ENCODE peak calls at places on chromosomes 1 and 21, in five cellular contexts. R, G, Z, X and Q are unnamed samples.

GRCh38 chr1:222632749-222633148 is 14.9 kb downstream of the MIA3 start:
- DNase-seq in G (no peak), R (no peak), X (no peak), Z (no peak), Q (no peak)

GRCh38 chr1:7905262-7905661 is 35.4 kb downstream of the TNFRSF9 start:
- DNase-seq in Z (no peak), R (no peak), X (no peak), G (no peak), Q (no peak)

GRCh38 chr21:34544032-34544496 is 32.1 kb upstream of the KCNE1 start:
- DNase-seq in Z (peak), X (peak), R (peak), G (peak), Q (peak)

GRCh38 chr1:24390924-24391782 is 22.4 kb downstream of the STPG1 start:
- DNase-seq in X (peak), G (peak), Z (peak), R (peak), Q (peak)

GRCh38 chr1:198641506-198641905 is 2.7 kb downstream of the PTPRC start:
- DNase-seq in X (peak), R (no peak), Z (no peak), G (no peak), Q (no peak)

GRCh38 chr1:173410133-173410793 is 66.9 kb upstream of the PRDX6 start:
- DNase-seq in R (no peak), Z (no peak), X (peak), G (no peak), Q (no peak)

GRCh38 chr1:245153645-245154428 is 948 bp upstream of the KIF26B start:
- DNase-seq in R (peak), G (no peak), X (peak), Z (peak), Q (peak)

GRCh38 chr1:6660415-6661049 is 35.9 kb downstream of the THAP3 start:
- DNase-seq in X (no peak), G (no peak), R (no peak), Z (no peak), Q (no peak)

GRCh38 chr1:236507022-236507700 is 16.6 kb upstream of the LGALS8 start:
- DNase-seq in R (no peak), X (no peak), Z (no peak), G (no peak), Q (no peak)

GRCh38 chr1:227399152-227399730 is 80.9 kb upstream of the CDC42BPA start:
- DNase-seq in G (no peak), Z (no peak), X (no peak), R (no peak), Q (no peak)

GRCh38 chr1:21669287-21670058 is at the start of gene RAP1GAP:
- DNase-seq in X (no peak), G (no peak), R (peak), Z (peak), Q (peak)

GRCh38 chr1:110196917-110197782 is 13.0 kb upstream of the KCNC4 start:
- DNase-seq in Z (peak), R (peak), G (peak), X (peak), Q (peak)

GRCh38 chr1:226571901-226572300 is 23.3 kb downstream of the STUM start:
- DNase-seq in Z (no peak), R (no peak), X (no peak), G (no peak), Q (no peak)

GRCh38 chr1:31219489-31219888 is 20.2 kb downstream of the NKAIN1 start:
- DNase-seq in R (no peak), G (no peak), Z (no peak), X (no peak), Q (no peak)

GRCh38 chr1:30968220-30968971 is 59.8 kb upstream of the SDC3 start:
- DNase-seq in G (no peak), R (no peak), Z (no peak), X (no peak), Q (no peak)

GRCh38 chr21:39537571-39537970 is 75.2 kb upstream of the B3GALT5 start:
- DNase-seq in X (no peak), G (no peak), Z (peak), R (no peak), Q (no peak)

GRCh38 chr21:17441370-17441769 is 71.5 kb upstream of the CXADR start:
- DNase-seq in X (peak), Z (peak), R (peak), G (no peak), Q (no peak)

GRCh38 chr1:31984419-31985347 is 29.0 kb upstream of the KHDRBS1 start:
- DNase-seq in G (no peak), R (no peak), Z (no peak), X (peak), Q (no peak)

GRCh38 chr1:7044471-7044805 is 259.2 kb downstream of the CAMTA1 start:
- DNase-seq in R (no peak), G (no peak), X (no peak), Z (peak), Q (no peak)

GRCh38 chr1:154784924-154785531 is 85.1 kb downstream of the KCNN3 start:
- DNase-seq in X (no peak), G (no peak), Z (peak), R (no peak), Q (no peak)

GRCh38 chr1:8661185-8662110 is 156.0 kb downstream of the RERE start:
- DNase-seq in G (no peak), Z (peak), X (peak), R (peak), Q (no peak)

GRCh38 chr1:151947140-151947539 is 37.8 kb upstream of the THEM4 start:
- DNase-seq in X (peak), Z (no peak), G (no peak), R (no peak), Q (no peak)

GRCh38 chr21:43866659-43867331 is 1.8 kb downstream of the AGPAT3 start:
- DNase-seq in Z (no peak), X (peak), R (peak), G (no peak), Q (no peak)
- TF ChIP-seq EZH2phosphoT487 in Z (no peak), X (no peak), R (no peak), G (no peak), Q (no peak)

GRCh38 chr1:220458936-220459335 is 69.0 kb upstream of the MARK1 start:
- DNase-seq in G (no peak), R (no peak), X (no peak), Z (no peak), Q (no peak)
- TF ChIP-seq CTCF in G (no peak), R (no peak), X (no peak), Z (no peak), Q (no peak)

DNA sequence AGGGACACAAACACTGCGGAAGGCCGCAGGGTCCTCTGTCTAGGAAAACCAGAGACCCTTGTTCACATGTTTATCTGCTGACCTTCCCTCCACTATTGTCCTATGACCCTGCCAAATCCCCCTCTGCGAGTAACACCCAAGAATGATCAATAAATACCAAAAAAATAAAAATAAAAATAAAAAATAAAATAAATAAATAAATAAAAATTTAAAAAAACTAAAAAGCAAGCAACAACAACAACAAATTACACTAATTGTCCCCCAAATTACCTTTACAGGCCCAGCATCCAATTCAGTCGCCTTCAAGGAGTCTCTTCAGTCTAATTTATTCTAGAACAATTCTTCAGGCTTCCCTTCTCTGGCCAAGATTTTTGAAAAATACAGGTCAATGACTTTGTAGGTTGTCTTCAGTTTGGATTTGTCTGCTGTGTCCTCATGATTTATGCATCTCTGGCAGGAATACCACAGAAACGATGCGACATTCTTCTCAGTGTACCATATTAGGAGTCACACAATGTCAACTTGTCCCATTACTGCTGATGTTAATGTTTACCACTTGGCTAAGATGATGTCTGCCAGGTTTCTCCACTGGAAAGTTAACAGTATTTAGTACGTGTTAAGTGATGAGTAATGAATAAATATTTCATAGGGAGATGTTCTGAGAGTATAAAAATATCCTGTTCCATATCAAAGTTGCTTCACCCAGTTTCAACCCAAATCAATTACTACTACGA is 20.3 kb upstream of the BMP8B start:
- DNase-seq in Z (no peak), X (no peak), R (no peak), G (no peak), Q (no peak)
- TF ChIP-seq EZH2phosphoT487 in Z (no peak), X (no peak), R (no peak), G (no peak), Q (no peak)

GRCh38 chr1:74733616-74734484 is 898 bp downstream of the TYW3 start:
- DNase-seq in X (peak), Z (peak), G (peak), R (no peak), Q (peak)

GRCh38 chr1:74737360-74737759 is 4.4 kb downstream of the TYW3 start:
- DNase-seq in G (no peak), X (no peak), R (no peak), Z (no peak), Q (no peak)

GRCh38 chr1:74729741-74730478 is 2.9 kb downstream of the CRYZ start:
- DNase-seq in X (peak), R (no peak), Z (no peak), G (peak), Q (no peak)

GRCh38 chr1:74731399-74732052 is 1.3 kb downstream of the CRYZ start:
- DNase-seq in Z (no peak), R (peak), G (no peak), X (peak), Q (no peak)

DNA sequence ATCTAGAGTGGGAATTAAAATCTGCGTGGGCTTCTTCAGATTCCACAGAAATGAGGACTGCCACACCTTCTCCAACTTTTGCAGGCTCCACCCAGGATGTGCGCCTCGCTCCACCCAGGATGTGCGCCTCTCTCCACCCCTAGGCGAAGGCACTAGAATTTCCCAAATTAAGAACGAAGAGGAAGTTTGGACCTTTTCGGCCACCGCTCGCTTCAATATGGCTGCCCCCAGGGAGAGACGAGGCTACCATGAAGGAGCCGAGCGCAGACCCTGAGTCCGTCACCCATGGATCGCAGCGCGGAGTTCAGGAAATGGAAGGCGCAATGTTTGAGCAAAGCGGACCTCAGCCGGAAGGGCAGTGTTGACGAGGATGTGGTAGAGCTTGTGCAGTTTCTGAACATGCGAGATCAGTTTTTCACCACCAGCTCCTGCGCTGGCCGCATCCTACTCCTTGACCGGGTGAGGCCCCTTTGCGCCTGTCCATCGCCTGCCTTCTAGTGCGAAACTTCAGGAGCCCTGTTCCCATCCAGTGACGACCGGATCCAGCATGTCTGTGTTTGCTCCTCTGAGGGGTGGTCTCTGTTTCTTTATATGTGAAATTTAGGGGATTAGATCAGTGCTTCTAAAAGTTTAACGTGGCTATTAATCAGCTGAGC is at the start of the genes CRYZ and TYW3:
- DNase-seq in G (peak), R (no peak), Z (peak), X (peak), Q (no peak)
- TF ChIP-seq CTCF in G (no peak), R (no peak), Z (no peak), X (no peak), Q (no peak)

GRCh38 chr1:92975551-92976232 is 14.4 kb upstream of the DIPK1A start:
- DNase-seq in Z (no peak), X (no peak), G (no peak), R (no peak), Q (no peak)
- TF ChIP-seq EZH2phosphoT487 in Z (no peak), X (no peak), G (no peak), R (no peak), Q (no peak)

GRCh38 chr1:33055210-33055991 is 18.7 kb upstream of the AK2 start:
- DNase-seq in Z (peak), R (peak), X (peak), G (peak), Q (peak)
- TF ChIP-seq CTCF in Z (peak), R (peak), X (peak), G (peak), Q (peak)

GRCh38 chr1:1293258-1293617 is 13.0 kb downstream of the SCNN1D start:
- DNase-seq in G (no peak), X (no peak), R (no peak), Z (no peak), Q (no peak)
- TF ChIP-seq EZH2phosphoT487 in G (no peak), X (no peak), R (no peak), Z (no peak), Q (no peak)